ENCODE peak calls at places on chromosome 15, in five cellular contexts. F is heart right ventricle, U is tibial nerve, I is transverse colon, N is IMR-90. B is an unnamed sample.
A peak's percentile ranks its signal among the peaks of the same experiment; 100 is the strongest.

GRCh38 chr15:48176957-48177356 is 1.1 kb downstream of the MYEF2 start:
- DNase-seq in I (no peak), U (no peak), F (no peak), N (no peak), B (no peak)

GRCh38 chr15:35174948-35175347 is 89.9 kb upstream of the NANOGP8 start:
- DNase-seq in F (no peak), U (no peak), I (no peak), N (no peak), B (no peak)

GRCh38 chr15:41891946-41892345 is 1.9 kb downstream of the SPTBN5 start:
- DNase-seq in N (no peak), I (no peak), U (no peak), F (no peak), B (no peak)

GRCh38 chr15:78223396-78224023 is 10.9 kb downstream of the ACSBG1 start:
- DNase-seq in F (peak; percentile 40), I (no peak), N (peak; percentile 7), U (no peak), B (no peak)

GRCh38 chr15:97874139-97874538 is 86.4 kb upstream of the ARRDC4 start:
- DNase-seq in F (no peak), N (no peak), I (no peak), U (no peak), B (no peak)

GRCh38 chr15:42994546-42994945 is 74.0 kb upstream of the TTBK2 start:
- DNase-seq in U (no peak), F (no peak), N (peak; percentile 67), I (no peak), B (no peak)

GRCh38 chr15:80309769-80310384 is 57.9 kb upstream of the CTXND1 start:
- DNase-seq in N (peak; percentile 34), F (no peak), U (no peak), I (no peak), B (no peak)

GRCh38 chr15:51720201-51720995 is 17.1 kb downstream of the LYSMD2 start:
- DNase-seq in N (no peak), F (no peak), I (no peak), U (no peak), B (no peak)

GRCh38 chr15:88748081-88748480 is 55.2 kb upstream of the ACAN start:
- DNase-seq in I (no peak), F (no peak), U (no peak), N (no peak), B (no peak)

GRCh38 chr15:97941572-97941971 is 18.9 kb upstream of the ARRDC4 start:
- DNase-seq in F (no peak), U (no peak), I (no peak), N (no peak), B (no peak)

GRCh38 chr15:87365221-87365620 is 891.3 kb downstream of the NTRK3 start:
- DNase-seq in F (no peak), I (no peak), N (peak; percentile 69), U (no peak), B (no peak)

GRCh38 chr15:50886139-50886467 is 22.4 kb upstream of the AP4E1 start:
- DNase-seq in N (no peak), I (no peak), U (no peak), F (no peak), B (no peak)

GRCh38 chr15:66783327-66784124 is 81.5 kb downstream of the SMAD6 start:
- DNase-seq in I (no peak), F (no peak), U (no peak), N (peak; percentile 54), B (no peak)

GRCh38 chr15:33341943-33342342 is 31.2 kb downstream of the RYR3 start:
- DNase-seq in N (no peak), F (no peak), U (no peak), I (no peak), B (no peak)
- H3K4me1 ChIP-seq in N (no peaks in the 10 kb centered on the region), F (no peaks in the 10 kb centered on the region), U (no peaks in the 10 kb centered on the region), I (no peaks in the 10 kb centered on the region), B (no peaks in the 10 kb centered on the region)

GRCh38 chr15:69299451-69300128 is 878 bp downstream of the PAQR5 start:
- DNase-seq in F (no peak), U (no peak), I (no peak), N (no peak), B (peak; percentile 33)
- H3K4me3 ChIP-seq in F (peak overlapping the region; percentile 55), U (peak overlapping the region; percentile 46), I (peak overlapping the region; percentile 45), N (peak overlapping the region; percentile 54), B (peak overlapping the region; percentile 40)

DNA sequence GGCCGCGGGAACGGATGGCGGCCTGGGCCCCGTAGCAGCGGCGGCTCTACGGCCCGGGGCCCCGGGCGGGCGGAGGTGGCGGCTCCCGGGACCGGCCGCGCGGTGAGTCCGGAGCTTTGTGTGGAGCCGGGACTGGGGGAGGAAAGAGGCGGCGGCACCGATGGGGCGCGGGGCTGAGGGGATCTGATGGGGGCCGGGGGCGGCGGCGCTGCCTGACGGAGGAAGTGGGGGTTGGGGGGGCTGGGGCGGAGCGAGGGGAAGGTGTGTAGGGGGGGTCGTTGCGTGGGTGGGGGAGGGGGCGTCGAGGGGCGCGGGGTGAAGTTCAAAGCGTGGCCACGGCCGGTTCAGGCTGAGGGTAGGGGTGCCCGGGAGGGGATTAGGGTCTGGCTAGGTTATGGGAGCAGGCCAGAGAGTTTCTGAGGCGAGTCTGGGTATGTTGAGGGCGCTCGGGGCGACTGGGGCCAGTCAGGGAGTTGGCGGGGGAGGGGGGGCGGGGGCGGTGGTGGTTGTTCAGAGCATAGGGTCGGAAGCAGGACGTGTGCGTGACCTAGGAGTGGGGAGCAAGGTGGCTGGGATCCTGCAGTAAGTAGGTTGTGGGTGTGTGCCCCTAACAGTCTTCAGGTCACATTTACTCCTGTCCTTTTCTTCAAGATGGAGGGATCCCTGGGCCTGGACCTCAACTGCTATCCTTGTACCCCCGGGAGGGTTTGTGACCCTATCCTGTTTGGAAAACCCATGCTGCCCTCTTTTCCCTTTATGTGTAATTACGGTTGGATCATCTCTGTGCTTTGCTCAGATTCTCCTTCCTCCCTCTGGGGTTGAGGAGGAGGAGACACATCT is 579 bp downstream of the ZNF609 start:
- DNase-seq in I (peak; percentile 28), F (peak; percentile 17), N (peak; percentile 81), U (no peak), B (peak; percentile 67)
- TF ChIP-seq CTCF in I (no peak), F (no peak), N (peak; percentile 13), U (no peak), B (no peak)

DNA sequence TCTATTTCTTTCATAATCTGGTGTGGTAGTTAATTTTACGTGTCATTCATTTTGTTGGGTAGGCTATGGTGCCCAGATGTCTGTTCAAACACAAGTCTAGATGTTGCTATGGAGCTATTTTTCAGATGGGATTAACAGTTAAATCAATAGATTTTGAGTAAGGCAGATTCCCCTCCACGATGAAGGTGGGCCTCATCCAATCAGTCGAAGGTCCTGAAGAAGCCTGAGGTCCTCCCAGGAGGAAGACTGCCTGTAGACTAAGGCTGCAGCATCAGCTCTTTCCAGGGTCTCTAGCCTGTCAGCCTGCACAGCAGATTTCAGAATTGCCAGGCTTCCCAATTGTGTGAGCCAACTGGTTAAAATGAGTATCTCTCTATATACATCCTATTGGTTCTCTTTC is 92.9 kb downstream of the GABRB3 start:
- DNase-seq in N (no peak), U (no peak), I (no peak), F (no peak), B (no peak)
- H3K4me1 ChIP-seq in N (no peaks in the 10 kb centered on the region), U (no peaks in the 10 kb centered on the region), I (no peaks in the 10 kb centered on the region), F (no peaks in the 10 kb centered on the region), B (no peaks in the 10 kb centered on the region)

DNA sequence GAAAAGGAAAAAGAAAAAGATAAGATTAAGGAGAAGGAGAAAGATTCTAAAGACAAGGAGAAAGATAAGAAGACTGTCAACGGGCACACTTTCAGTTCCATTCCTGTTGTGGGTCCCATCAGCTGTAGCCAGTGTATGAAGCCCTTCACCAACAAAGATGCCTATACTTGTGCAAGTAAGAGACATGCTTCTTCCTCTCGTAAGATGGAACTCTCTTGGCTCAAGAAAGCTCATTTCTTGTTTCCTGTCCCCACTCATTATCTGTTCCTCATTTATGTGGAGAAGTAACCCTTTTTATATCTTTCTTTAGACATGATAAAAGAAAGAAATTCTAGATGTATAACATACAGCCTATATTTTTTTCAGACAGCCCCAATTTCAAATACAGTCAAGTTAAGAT is 101.4 kb downstream of the KLHL25 start:
- DNase-seq in U (no peak), F (no peak), N (no peak), I (no peak), B (no peak)
- H3K4me3 ChIP-seq in U (no peak overlapping the region), F (no peak overlapping the region), N (no peak overlapping the region), I (no peak overlapping the region), B (no peak overlapping the region)

GRCh38 chr15:37517106-37517505 is 416.8 kb upstream of the MEIS2 start:
- DNase-seq in F (no peak), N (no peak), I (no peak), U (no peak), B (no peak)
- TF ChIP-seq CTCF in F (no peak), N (no peak), I (no peak), U (no peak), B (no peak)

GRCh38 chr15:75170711-75171341 is 30.9 kb upstream of the C15orf39 start:
- DNase-seq in U (no peak), F (no peak), I (no peak), N (no peak), B (no peak)
- H3K4me1 ChIP-seq in U (peaks cover 7% of the 10 kb centered on the region), F (peaks cover 16% of the 10 kb centered on the region), I (peaks cover 7% of the 10 kb centered on the region), N (peaks cover 12% of the 10 kb centered on the region), B (peaks cover 4% of the 10 kb centered on the region)

DNA sequence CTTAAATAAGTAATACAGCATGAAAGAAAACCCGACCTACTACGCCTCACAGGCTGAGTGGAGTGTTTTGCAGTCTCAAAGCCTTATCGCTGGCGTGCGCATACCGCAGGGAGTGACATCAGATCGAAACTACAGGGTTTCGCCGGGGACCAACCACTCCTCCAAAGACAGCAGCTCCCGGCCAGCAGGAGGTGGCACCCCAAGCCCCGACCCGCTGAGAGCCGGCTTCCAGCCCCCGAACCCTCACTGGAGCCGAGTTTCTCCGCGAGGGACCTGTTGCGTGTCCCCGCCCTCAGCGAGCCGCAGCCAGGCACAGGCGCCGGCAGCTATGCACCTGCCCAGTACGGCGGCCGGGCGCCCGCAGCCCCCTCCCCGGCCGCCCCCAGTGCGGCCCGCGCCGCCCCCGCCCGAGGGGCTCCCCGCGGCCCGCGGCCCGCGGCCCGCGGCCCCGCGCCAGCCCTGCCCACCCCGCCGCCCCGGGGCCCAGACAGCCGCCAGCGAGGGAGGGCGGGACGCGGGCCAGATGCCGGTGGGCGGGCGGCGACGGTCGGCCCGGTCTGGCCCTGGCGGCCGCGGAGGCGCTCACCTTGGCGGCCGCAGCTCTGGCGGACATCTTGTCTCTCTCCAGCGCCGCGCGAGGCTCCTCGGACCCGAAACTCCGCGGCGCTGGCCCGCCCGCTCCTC is 710 bp downstream of the TJP1 start:
- DNase-seq in F (peak; percentile 69), N (peak; percentile 85), U (peak; percentile 41), I (peak; percentile 83), B (peak; percentile 89)
- H3K4me3 ChIP-seq in F (peak overlapping the region; percentile 76), N (peak overlapping the region; percentile 95), U (peak overlapping the region; percentile 85), I (peak overlapping the region; percentile 64), B (peak overlapping the region; percentile 85)

GRCh38 chr15:64856429-64857145 is 14.9 kb downstream of the PLEKHO2 start:
- DNase-seq in I (no peak), F (peak; percentile 63), N (peak; percentile 80), U (peak; percentile 57), B (peak; percentile 83)
- TF ChIP-seq CTCF in I (no peak), F (no peak), N (peak; percentile 24), U (peak; percentile 19), B (no peak)

GRCh38 chr15:101012326-101013040 is 93.3 kb downstream of the LRRK1 start:
- DNase-seq in N (no peak), I (peak; percentile 7), F (no peak), U (no peak), B (no peak)
- H3K4me1 ChIP-seq in N (peaks cover 2% of the 10 kb centered on the region), I (peaks cover 8% of the 10 kb centered on the region), F (peaks cover 17% of the 10 kb centered on the region), U (peaks cover 19% of the 10 kb centered on the region), B (peaks cover 6% of the 10 kb centered on the region)